ENCODE peak calls at places on chromosome 14, in eight cellular contexts. One of them, this sample, is unnamed.
A peak's percentile ranks its signal among the peaks of the same experiment; 100 is the strongest.

GRCh38 chr14:94768521-94769412 is 1.1 kb downstream of the GSC start:
- DNase-seq in IMR-90: no peak
- DNase-seq in tibial nerve: peak; percentile 59
- DNase-seq in osteoblast: peak; percentile 87
- DNase-seq in thoracic aorta: no peak
- DNase-seq in psoas muscle: peak; percentile 84
- DNase-seq in HCT116: no peak
- DNase-seq in BJ: no peak
- DNase-seq in this sample: no peak

GRCh38 chr14:43687866-43688265 is 819.2 kb downstream of the FSCB start:
- DNase-seq in IMR-90: peak; percentile 58
- DNase-seq in tibial nerve: no peak
- DNase-seq in osteoblast: no peak
- DNase-seq in thoracic aorta: no peak
- DNase-seq in psoas muscle: no peak
- DNase-seq in HCT116: no peak
- DNase-seq in BJ: no peak
- DNase-seq in this sample: peak; percentile 37

GRCh38 chr14:64225156-64225757 is 68.9 kb downstream of the ESR2 start:
- DNase-seq in IMR-90: no peak
- DNase-seq in tibial nerve: no peak
- DNase-seq in osteoblast: no peak
- DNase-seq in thoracic aorta: no peak
- DNase-seq in psoas muscle: peak; percentile 63
- DNase-seq in HCT116: no peak
- DNase-seq in BJ: no peak
- DNase-seq in this sample: no peak

GRCh38 chr14:82003418-82003817 is 469.8 kb upstream of the SEL1L start:
- DNase-seq in IMR-90: no peak
- DNase-seq in tibial nerve: no peak
- DNase-seq in osteoblast: no peak
- DNase-seq in thoracic aorta: no peak
- DNase-seq in psoas muscle: no peak
- DNase-seq in HCT116: no peak
- DNase-seq in BJ: no peak
- DNase-seq in this sample: no peak

GRCh38 chr14:91890291-91890749 is 23.0 kb upstream of the TC2N start:
- DNase-seq in IMR-90: no peak
- DNase-seq in tibial nerve: no peak
- DNase-seq in osteoblast: no peak
- DNase-seq in thoracic aorta: no peak
- DNase-seq in psoas muscle: no peak
- DNase-seq in HCT116: no peak
- DNase-seq in BJ: no peak
- DNase-seq in this sample: no peak

GRCh38 chr14:50774542-50775267 is 56.3 kb downstream of the NIN start:
- DNase-seq in IMR-90: peak; percentile 23
- DNase-seq in tibial nerve: peak; percentile 19
- DNase-seq in osteoblast: no peak
- DNase-seq in thoracic aorta: no peak
- DNase-seq in psoas muscle: no peak
- DNase-seq in HCT116: no peak
- DNase-seq in BJ: no peak
- DNase-seq in this sample: no peak

GRCh38 chr14:92014014-92014413 is 25.8 kb downstream of the TRIP11 start:
- DNase-seq in IMR-90: no peak
- DNase-seq in tibial nerve: no peak
- DNase-seq in osteoblast: no peak
- DNase-seq in thoracic aorta: no peak
- DNase-seq in psoas muscle: no peak
- DNase-seq in HCT116: no peak
- DNase-seq in BJ: no peak
- DNase-seq in this sample: no peak

GRCh38 chr14:91413547-91414474 is 3.8 kb downstream of the CCDC88C start:
- DNase-seq in IMR-90: no peak
- DNase-seq in tibial nerve: no peak
- DNase-seq in osteoblast: no peak
- DNase-seq in thoracic aorta: no peak
- DNase-seq in psoas muscle: no peak
- DNase-seq in HCT116: no peak
- DNase-seq in BJ: no peak
- DNase-seq in this sample: no peak

GRCh38 chr14:105212541-105213305 is 31.6 kb upstream of the NUDT14 start:
- DNase-seq in IMR-90: no peak
- DNase-seq in tibial nerve: no peak
- DNase-seq in osteoblast: no peak
- DNase-seq in thoracic aorta: no peak
- DNase-seq in psoas muscle: no peak
- DNase-seq in HCT116: no peak
- DNase-seq in BJ: no peak
- DNase-seq in this sample: no peak

GRCh38 chr14:68676511-68676943 is 116.3 kb downstream of the ZFP36L1 start:
- DNase-seq in IMR-90: no peak
- DNase-seq in tibial nerve: no peak
- DNase-seq in osteoblast: no peak
- DNase-seq in thoracic aorta: no peak
- DNase-seq in psoas muscle: no peak
- DNase-seq in HCT116: no peak
- DNase-seq in BJ: no peak
- DNase-seq in this sample: no peak

GRCh38 chr14:99064262-99064954 is 207.6 kb downstream of the BCL11B start:
- DNase-seq in IMR-90: no peak
- DNase-seq in tibial nerve: no peak
- DNase-seq in osteoblast: peak; percentile 29
- DNase-seq in thoracic aorta: no peak
- DNase-seq in psoas muscle: no peak
- DNase-seq in HCT116: no peak
- DNase-seq in BJ: no peak
- DNase-seq in this sample: no peak

GRCh38 chr14:80664576-80664975 is 277.0 kb downstream of the CEP128 start:
- DNase-seq in IMR-90: peak; percentile 83
- DNase-seq in tibial nerve: no peak
- DNase-seq in osteoblast: no peak
- DNase-seq in thoracic aorta: no peak
- DNase-seq in psoas muscle: no peak
- DNase-seq in HCT116: no peak
- DNase-seq in BJ: no peak
- DNase-seq in this sample: no peak

DNA sequence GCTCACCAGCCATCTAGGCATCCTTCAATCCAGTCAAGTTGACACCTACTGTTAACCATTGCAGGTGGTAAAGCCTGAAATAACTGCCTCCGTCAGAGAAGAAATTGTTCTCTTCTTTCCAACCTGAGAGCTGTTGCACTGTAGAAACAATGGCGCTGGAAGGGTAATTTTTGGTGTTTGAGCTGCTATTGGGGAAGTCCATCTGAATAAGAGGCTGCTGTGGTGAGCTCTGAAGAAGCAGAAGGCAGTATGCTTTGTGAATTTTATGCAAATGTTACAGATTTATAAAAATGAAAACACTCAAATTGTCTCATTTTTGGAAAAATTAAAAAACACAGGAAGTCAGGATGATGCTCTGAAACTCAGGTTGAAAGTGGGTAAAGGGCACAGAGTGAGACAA is 60.2 kb downstream of the SNAPC1 start:
- DNase-seq in IMR-90: no peak
- DNase-seq in tibial nerve: no peak
- DNase-seq in osteoblast: no peak
- DNase-seq in thoracic aorta: no peak
- DNase-seq in psoas muscle: no peak
- DNase-seq in HCT116: no peak
- DNase-seq in BJ: no peak
- DNase-seq in this sample: no peak
- TF ChIP-seq CTCF in IMR-90: no peak
- TF ChIP-seq CTCF in tibial nerve: no peak
- TF ChIP-seq CTCF in osteoblast: no peak
- TF ChIP-seq CTCF in thoracic aorta: no peak
- TF ChIP-seq CTCF in psoas muscle: no peak
- TF ChIP-seq CTCF in HCT116: no peak
- TF ChIP-seq CTCF in BJ: no peak
- TF ChIP-seq CTCF in this sample: no peak

GRCh38 chr14:101563654-101564443 is 2.6 kb downstream of the DIO3 start:
- DNase-seq in IMR-90: no peak
- DNase-seq in tibial nerve: no peak
- DNase-seq in osteoblast: peak; percentile 88
- DNase-seq in thoracic aorta: no peak
- DNase-seq in psoas muscle: peak; percentile 48
- DNase-seq in HCT116: no peak
- DNase-seq in BJ: no peak
- DNase-seq in this sample: no peak

GRCh38 chr14:101567252-101567651 is 6.0 kb downstream of the DIO3 start:
- DNase-seq in IMR-90: no peak
- DNase-seq in tibial nerve: no peak
- DNase-seq in osteoblast: peak; percentile 84
- DNase-seq in thoracic aorta: no peak
- DNase-seq in psoas muscle: no peak
- DNase-seq in HCT116: no peak
- DNase-seq in BJ: no peak
- DNase-seq in this sample: no peak

GRCh38 chr14:101564444-101564776 is 3.1 kb downstream of the DIO3 start:
- DNase-seq in IMR-90: no peak
- DNase-seq in tibial nerve: no peak
- DNase-seq in osteoblast: no peak
- DNase-seq in thoracic aorta: no peak
- DNase-seq in psoas muscle: peak; percentile 2
- DNase-seq in HCT116: no peak
- DNase-seq in BJ: no peak
- DNase-seq in this sample: no peak

GRCh38 chr14:101563352-101563653 is 2.0 kb downstream of the DIO3 start:
- DNase-seq in IMR-90: no peak
- DNase-seq in tibial nerve: no peak
- DNase-seq in osteoblast: peak; percentile 82
- DNase-seq in thoracic aorta: no peak
- DNase-seq in psoas muscle: no peak
- DNase-seq in HCT116: no peak
- DNase-seq in BJ: no peak
- DNase-seq in this sample: no peak

GRCh38 chr14:101564819-101565698 is 3.8 kb downstream of the DIO3 start:
- DNase-seq in IMR-90: no peak
- DNase-seq in tibial nerve: no peak
- DNase-seq in osteoblast: peak; percentile 84
- DNase-seq in thoracic aorta: no peak
- DNase-seq in psoas muscle: peak; percentile 40
- DNase-seq in HCT116: no peak
- DNase-seq in BJ: no peak
- DNase-seq in this sample: no peak
- H3K27me3 ChIP-seq in IMR-90: peaks cover 62% of the 10 kb centered on the region
- H3K27me3 ChIP-seq in tibial nerve: no peaks in the 10 kb centered on the region
- H3K27me3 ChIP-seq in osteoblast: peaks cover 64% of the 10 kb centered on the region
- H3K27me3 ChIP-seq in thoracic aorta: no peaks in the 10 kb centered on the region
- H3K27me3 ChIP-seq in psoas muscle: peaks cover 75% of the 10 kb centered on the region
- H3K27me3 ChIP-seq in HCT116: peaks cover 5% of the 10 kb centered on the region
- H3K27me3 ChIP-seq in BJ: peaks cover 35% of the 10 kb centered on the region
- H3K27me3 ChIP-seq in this sample: peaks cover 59% of the 10 kb centered on the region

GRCh38 chr14:55028476-55028875 is 1.4 kb downstream of the SOCS4 start:
- DNase-seq in IMR-90: no peak
- DNase-seq in tibial nerve: no peak
- DNase-seq in osteoblast: no peak
- DNase-seq in thoracic aorta: no peak
- DNase-seq in psoas muscle: no peak
- DNase-seq in HCT116: no peak
- DNase-seq in BJ: no peak
- DNase-seq in this sample: no peak

GRCh38 chr14:55025948-55026347 is 951 bp downstream of the WDHD1 start:
- DNase-seq in IMR-90: no peak
- DNase-seq in tibial nerve: no peak
- DNase-seq in osteoblast: peak; percentile 61
- DNase-seq in thoracic aorta: no peak
- DNase-seq in psoas muscle: no peak
- DNase-seq in HCT116: no peak
- DNase-seq in BJ: no peak
- DNase-seq in this sample: no peak

GRCh38 chr14:55026441-55026792 is 482 bp downstream of the WDHD1 start:
- DNase-seq in IMR-90: no peak
- DNase-seq in tibial nerve: no peak
- DNase-seq in osteoblast: peak; percentile 66
- DNase-seq in thoracic aorta: no peak
- DNase-seq in psoas muscle: no peak
- DNase-seq in HCT116: no peak
- DNase-seq in BJ: no peak
- DNase-seq in this sample: no peak

GRCh38 chr14:55028066-55028465 is 1.0 kb downstream of the SOCS4 start:
- DNase-seq in IMR-90: peak; percentile 11
- DNase-seq in tibial nerve: no peak
- DNase-seq in osteoblast: no peak
- DNase-seq in thoracic aorta: no peak
- DNase-seq in psoas muscle: no peak
- DNase-seq in HCT116: no peak
- DNase-seq in BJ: no peak
- DNase-seq in this sample: no peak

GRCh38 chr14:55026793-55027560 is at the start of the genes SOCS4 and WDHD1:
- DNase-seq in IMR-90: peak; percentile 88
- DNase-seq in tibial nerve: peak; percentile 86
- DNase-seq in osteoblast: peak; percentile 92
- DNase-seq in thoracic aorta: peak; percentile 75
- DNase-seq in psoas muscle: peak; percentile 98
- DNase-seq in HCT116: peak; percentile 84
- DNase-seq in BJ: peak; percentile 69
- DNase-seq in this sample: peak; percentile 80
- TF ChIP-seq CTCF in IMR-90: peak; percentile 9
- TF ChIP-seq CTCF in tibial nerve: peak; percentile 30
- TF ChIP-seq CTCF in osteoblast: no peak
- TF ChIP-seq CTCF in thoracic aorta: no peak
- TF ChIP-seq CTCF in psoas muscle: no peak
- TF ChIP-seq CTCF in HCT116: no peak
- TF ChIP-seq CTCF in BJ: peak; percentile 4
- TF ChIP-seq CTCF in this sample: no peak

DNA sequence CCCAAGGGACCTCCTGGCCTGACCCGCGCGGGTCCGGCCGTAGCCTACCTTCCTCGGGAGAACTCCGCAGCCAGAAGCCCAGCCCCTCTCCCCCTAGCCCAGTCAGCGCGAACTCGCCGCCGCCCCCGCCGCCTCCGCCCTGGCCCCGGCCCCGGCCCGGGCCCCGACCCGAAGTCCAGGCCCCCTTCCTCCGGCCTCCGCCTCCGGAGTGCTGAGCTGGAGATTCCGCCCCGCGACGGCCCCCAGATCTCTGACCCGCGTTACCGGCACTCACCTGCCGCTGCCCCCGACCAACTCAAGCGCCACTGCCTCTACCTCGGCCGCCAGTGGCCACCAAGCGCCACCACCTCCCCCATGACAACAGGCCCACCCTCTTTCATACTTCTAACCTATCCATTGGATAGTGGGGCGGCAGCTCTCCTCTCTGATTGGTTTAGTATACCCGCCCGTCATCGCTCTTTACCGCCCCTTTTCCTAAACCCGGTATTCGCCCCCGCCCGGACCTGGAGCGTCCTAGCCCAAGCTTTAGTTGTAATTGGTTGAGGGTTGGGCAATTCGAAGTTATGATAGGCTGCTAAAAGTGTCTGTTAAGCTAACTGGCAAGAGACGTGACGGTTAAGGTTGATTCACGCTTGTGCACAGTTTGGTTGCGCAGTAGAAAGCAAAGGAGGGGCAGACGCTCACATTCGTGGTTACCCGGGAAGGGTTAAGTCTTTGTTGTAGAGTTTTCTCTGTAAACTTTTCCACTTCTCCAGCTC is at the start of gene NUMB:
- DNase-seq in IMR-90: peak; percentile 100
- DNase-seq in tibial nerve: peak; percentile 98
- DNase-seq in osteoblast: peak; percentile 97
- DNase-seq in thoracic aorta: peak; percentile 97
- DNase-seq in psoas muscle: peak; percentile 98
- DNase-seq in HCT116: peak; percentile 100
- DNase-seq in BJ: peak; percentile 100
- DNase-seq in this sample: peak; percentile 99
- H3K27me3 ChIP-seq in IMR-90: no peaks in the 10 kb centered on the region
- H3K27me3 ChIP-seq in tibial nerve: no peaks in the 10 kb centered on the region
- H3K27me3 ChIP-seq in osteoblast: no peaks in the 10 kb centered on the region
- H3K27me3 ChIP-seq in thoracic aorta: no peaks in the 10 kb centered on the region
- H3K27me3 ChIP-seq in psoas muscle: no peaks in the 10 kb centered on the region
- H3K27me3 ChIP-seq in HCT116: no peaks in the 10 kb centered on the region
- H3K27me3 ChIP-seq in BJ: no peaks in the 10 kb centered on the region
- H3K27me3 ChIP-seq in this sample: no peaks in the 10 kb centered on the region

This sample was measured in kidney epithelial cell.